ENCODE peak calls at places on chromosome 4, in four cellular contexts. I is fibroblast of lung, K is keratinocyte, J is ovary. L is an unnamed sample. For H3K4me1, the result is how much of the 10 kb centered on the place peaks cover.

GRCh38 chr4:181956502-181956901 is 286.7 kb upstream of the TENM3 start:
- DNase-seq in K (no peak), I (peak), J (no peak), L (no peak)

GRCh38 chr4:91851456-91851855 is 452.3 kb upstream of the GRID2 start:
- DNase-seq in J (no peak), K (no peak), I (no peak), L (no peak)

GRCh38 chr4:154366956-154367355 is 124.6 kb downstream of the DCHS2 start:
- DNase-seq in J (no peak), I (no peak), K (no peak), L (no peak)

GRCh38 chr4:137663376-137664054 is 131.2 kb upstream of the PCDH18 start:
- DNase-seq in K (no peak), J (no peak), I (no peak), L (no peak)

GRCh38 chr4:8831221-8832129 is 40.2 kb downstream of the HMX1 start:
- DNase-seq in J (no peak), K (no peak), I (no peak), L (no peak)

GRCh38 chr4:71240094-71240493 is 98.7 kb upstream of the SLC4A4 start:
- DNase-seq in K (no peak), I (no peak), J (no peak), L (no peak)

GRCh38 chr4:26023191-26023972 is 109.4 kb downstream of the SMIM20 start:
- DNase-seq in J (no peak), K (no peak), I (peak), L (no peak)

GRCh38 chr4:86960557-86960959 is 25.7 kb downstream of the AFF1 start:
- DNase-seq in K (no peak), I (peak), J (no peak), L (no peak)

GRCh38 chr4:185254434-185254833 is 45.0 kb downstream of the SNX25 start:
- DNase-seq in I (peak), K (no peak), J (no peak), L (no peak)

GRCh38 chr4:76706581-76706980 is 191.4 kb downstream of the SOWAHB start:
- DNase-seq in K (no peak), J (no peak), I (no peak), L (no peak)

GRCh38 chr4:163755013-163755412 is 260.5 kb downstream of the TMA16 start:
- DNase-seq in I (peak), J (no peak), K (no peak), L (no peak)

GRCh38 chr4:124183231-124183630 is 529.3 kb downstream of the ANKRD50 start:
- DNase-seq in J (no peak), I (no peak), K (no peak), L (no peak)
- H3K4me1 ChIP-seq in J (under half), I (under half), K (under half), L (under half)

GRCh38 chr4:112172180-112172579 is 26.9 kb downstream of the FAM241A start:
- DNase-seq in J (no peak), K (no peak), I (no peak), L (no peak)
- H3K4me1 ChIP-seq in J (under half), K (under half), I (under half), L (under half)

GRCh38 chr4:10020106-10020505 is 1.2 kb downstream of the SLC2A9 start:
- DNase-seq in K (no peak), J (no peak), I (no peak), L (no peak)
- H3K4me1 ChIP-seq in K (under half), J (under half), I (under half), L (under half)

GRCh38 chr4:74097161-74097560 is 1.8 kb downstream of the CXCL2 start:
- DNase-seq in I (no peak), K (no peak), J (no peak), L (no peak)

GRCh38 chr4:74098628-74098995 is 383 bp downstream of the CXCL2 start:
- DNase-seq in J (peak), I (no peak), K (no peak), L (no peak)

GRCh38 chr4:74104145-74104544 is 5.2 kb upstream of the CXCL2 start:
- DNase-seq in J (no peak), K (no peak), I (peak), L (no peak)

GRCh38 chr4:74097631-74098550 is 1.1 kb downstream of the CXCL2 start:
- DNase-seq in K (no peak), I (no peak), J (no peak), L (no peak)

DNA sequence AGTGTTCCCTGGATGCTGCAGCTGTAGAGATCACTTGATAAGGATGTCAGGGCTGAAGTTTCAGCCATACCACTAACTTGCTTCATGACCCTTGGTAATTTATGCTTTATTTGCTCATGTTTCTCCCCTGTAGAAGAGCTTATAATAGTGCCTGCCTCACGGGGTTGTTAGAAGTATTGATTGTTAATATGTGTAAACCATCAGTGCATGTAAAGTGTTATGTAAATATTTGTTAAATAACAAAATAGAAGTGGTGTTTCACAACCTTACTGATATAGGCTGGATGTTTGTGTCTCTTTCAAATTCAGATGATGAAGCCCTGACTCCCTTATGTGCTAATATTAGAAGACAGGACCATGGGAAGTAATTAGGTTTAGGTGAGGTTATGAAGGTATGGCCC is 1.5 kb upstream of the CXCL2 start:
- DNase-seq in J (no peak), K (no peak), I (no peak), L (no peak)
- H3K4me1 ChIP-seq in J (under half), K (under half), I (under half), L (under half)